ENCODE peak calls at places on chromosomes 7 and 10, in four cellular contexts. M, C, F and Q are unnamed samples.

GRCh38 chr10:78852856-78853255 is 215.9 kb upstream of the ZMIZ1 start:
- DNase-seq in M (no peak), C (peak), F (no peak), Q (peak)

GRCh38 chr10:126497672-126498071 is 109.4 kb upstream of the ADAM12 start:
- DNase-seq in M (no peak), C (no peak), F (no peak), Q (no peak)

GRCh38 chr7:23546897-23547572 is 15.3 kb upstream of the TRA2A start:
- DNase-seq in M (peak), C (peak), F (peak), Q (peak)

GRCh38 chr10:114711487-114712250 is 53.6 kb upstream of the ABLIM1 start:
- DNase-seq in M (no peak), C (no peak), F (no peak), Q (no peak)

GRCh38 chr7:136528329-136528728 is 340.1 kb upstream of the CHRM2 start:
- DNase-seq in M (no peak), C (no peak), F (no peak), Q (no peak)

GRCh38 chr10:122570920-122571319 is 10.4 kb downstream of the DMBT1 start:
- DNase-seq in M (no peak), C (no peak), F (no peak), Q (no peak)

GRCh38 chr7:159015081-159015893 is 129.4 kb downstream of the VIPR2 start:
- DNase-seq in M (no peak), C (peak), F (no peak), Q (peak)

GRCh38 chr7:128931186-128931798 is 6.4 kb upstream of the IRF5 start:
- DNase-seq in M (peak), C (no peak), F (peak), Q (no peak)

GRCh38 chr7:3412871-3413270 is 111.8 kb downstream of the SDK1 start:
- DNase-seq in M (no peak), C (no peak), F (no peak), Q (no peak)

GRCh38 chr7:149728491-149729375 is 44.7 kb downstream of the ZNF467 start:
- DNase-seq in M (no peak), C (no peak), F (no peak), Q (no peak)

GRCh38 chr7:118496138-118496644 is 271.7 kb downstream of the ANKRD7 start:
- DNase-seq in M (no peak), C (no peak), F (no peak), Q (no peak)
- TF ChIP-seq POLR2AphosphoS5 in M (no peak), C (no peak), F (no peak), Q (no peak)

DNA sequence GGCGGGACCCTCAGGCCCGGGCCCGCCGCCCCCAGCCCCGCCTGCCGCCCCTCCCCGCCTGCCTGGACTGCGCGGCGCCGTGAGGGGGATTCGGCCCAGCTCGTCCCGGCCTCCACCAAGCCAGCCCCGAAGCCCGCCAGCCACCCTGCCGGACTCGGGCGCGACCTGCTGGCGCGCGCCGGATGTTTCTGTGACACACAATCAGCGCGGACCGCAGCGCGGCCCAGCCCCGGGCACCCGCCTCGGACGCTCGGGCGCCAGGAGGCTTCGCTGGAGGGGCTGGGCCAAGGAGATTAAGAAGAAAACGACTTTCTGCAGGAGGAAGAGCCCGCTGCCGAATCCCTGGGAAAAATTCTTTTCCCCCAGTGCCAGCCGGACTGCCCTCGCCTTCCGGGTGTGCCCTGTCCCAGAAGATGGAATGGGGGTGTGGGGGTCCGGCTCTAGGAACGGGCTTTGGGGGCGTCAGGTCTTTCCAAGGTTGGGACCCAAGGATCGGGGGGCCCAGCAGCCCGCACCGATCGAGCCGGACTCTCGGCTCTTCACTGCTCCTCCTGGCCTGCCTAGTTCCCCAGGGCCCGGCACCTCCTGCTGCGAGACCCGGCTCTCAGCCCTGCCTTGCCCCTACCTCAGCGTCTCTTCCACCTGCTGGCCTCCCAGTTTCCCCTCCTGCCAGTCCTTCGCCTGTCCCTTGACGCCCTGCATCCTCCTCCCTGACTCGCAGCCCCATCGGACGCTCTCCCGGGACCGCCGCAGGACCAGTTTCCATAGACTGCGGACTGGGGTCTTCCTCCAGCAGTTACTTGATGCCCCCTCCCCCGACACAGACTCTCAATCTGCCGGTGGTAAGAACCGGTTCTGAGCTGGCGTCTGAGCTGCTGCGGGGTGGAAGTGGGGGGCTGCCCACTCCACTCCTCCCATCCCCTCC is 82.7 kb downstream of the PAX2 start:
- DNase-seq in M (no peak), C (peak), F (peak), Q (peak)
- H3K4me3 ChIP-seq in M (peak), C (peak), F (peak), Q (peak)

GRCh38 chr7:1099154-1099542 is 11.2 kb downstream of the GPER1 start:
- DNase-seq in M (no peak), C (no peak), F (no peak), Q (no peak)

GRCh38 chr7:1099637-1100036 is 11.7 kb downstream of the GPER1 start:
- DNase-seq in M (no peak), C (no peak), F (no peak), Q (no peak)

GRCh38 chr7:1101580-1102431 is 13.9 kb downstream of the GPER1 start:
- DNase-seq in M (no peak), C (no peak), F (no peak), Q (peak)

GRCh38 chr7:1100886-1101579 is 13.1 kb downstream of the GPER1 start:
- DNase-seq in M (no peak), C (no peak), F (no peak), Q (no peak)

DNA sequence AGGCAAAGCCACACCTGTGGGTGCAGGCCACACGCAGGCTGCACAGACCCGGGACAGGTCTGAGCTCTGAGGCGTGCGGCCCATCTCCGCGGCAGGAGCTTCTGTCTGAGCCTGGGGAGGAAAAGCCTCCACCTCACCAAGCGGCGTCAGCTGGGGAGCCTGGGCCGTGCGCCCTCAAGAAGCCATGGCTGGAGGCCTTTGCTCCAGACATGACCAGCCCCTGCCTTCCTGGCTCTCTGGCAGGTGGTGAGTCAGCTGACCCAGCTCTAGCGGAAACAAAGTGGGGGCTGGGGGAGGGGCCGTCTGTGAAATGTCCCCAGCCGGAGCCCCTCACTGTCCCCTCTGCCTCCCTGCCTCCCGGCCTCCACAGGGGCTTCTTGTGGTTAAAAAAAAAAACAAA is 12.5 kb downstream of the GPER1 start:
- DNase-seq in M (no peak), C (no peak), F (no peak), Q (no peak)
- TF ChIP-seq POLR2A in M (no peak), C (no peak), F (no peak), Q (no peak)

GRCh38 chr7:767941-768729 is 41.1 kb upstream of the PRKAR1B start:
- DNase-seq in M (no peak), C (no peak), F (peak), Q (no peak)

GRCh38 chr7:770786-771185 is 43.7 kb upstream of the PRKAR1B start:
- DNase-seq in M (no peak), C (no peak), F (no peak), Q (no peak)

GRCh38 chr7:770336-770735 is 43.3 kb upstream of the PRKAR1B start:
- DNase-seq in M (no peak), C (no peak), F (no peak), Q (no peak)

GRCh38 chr7:767580-767940 is 40.5 kb upstream of the PRKAR1B start:
- DNase-seq in M (no peak), C (no peak), F (no peak), Q (no peak)

DNA sequence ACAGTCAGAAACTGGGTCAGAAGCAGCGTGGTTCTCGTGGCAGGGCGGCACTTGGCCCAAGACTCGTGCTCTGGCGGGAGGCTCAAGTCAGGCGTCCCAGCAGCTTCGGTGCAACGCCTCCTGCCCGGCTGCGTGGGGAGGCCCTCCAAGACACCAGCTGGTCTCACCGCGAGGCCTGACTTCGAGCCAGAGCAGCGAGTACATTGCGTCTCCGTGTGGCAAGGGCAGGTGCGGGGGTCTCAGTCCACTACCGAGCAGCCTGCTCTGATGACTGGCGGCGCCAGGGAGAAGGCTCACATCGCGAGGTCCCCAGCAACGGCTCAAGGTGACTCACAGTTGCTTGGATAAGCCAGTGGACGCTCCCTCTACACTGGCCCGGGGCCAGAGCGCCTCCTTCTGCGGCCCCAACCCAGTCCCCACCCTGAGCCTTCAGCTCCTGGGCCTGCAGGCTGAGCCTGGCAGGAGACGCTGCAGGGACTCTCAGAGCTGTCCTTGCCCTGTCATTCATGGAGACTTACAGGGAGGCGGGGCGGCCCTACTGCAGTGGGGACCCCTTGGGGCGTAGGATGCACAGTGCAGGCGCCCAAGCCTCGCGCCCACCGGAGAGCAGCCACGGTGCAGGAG is 41.9 kb upstream of the PRKAR1B start:
- DNase-seq in M (no peak), C (no peak), F (no peak), Q (peak)
- TF ChIP-seq POLR2AphosphoS5 in M (no peak), C (no peak), F (no peak), Q (no peak)

DNA sequence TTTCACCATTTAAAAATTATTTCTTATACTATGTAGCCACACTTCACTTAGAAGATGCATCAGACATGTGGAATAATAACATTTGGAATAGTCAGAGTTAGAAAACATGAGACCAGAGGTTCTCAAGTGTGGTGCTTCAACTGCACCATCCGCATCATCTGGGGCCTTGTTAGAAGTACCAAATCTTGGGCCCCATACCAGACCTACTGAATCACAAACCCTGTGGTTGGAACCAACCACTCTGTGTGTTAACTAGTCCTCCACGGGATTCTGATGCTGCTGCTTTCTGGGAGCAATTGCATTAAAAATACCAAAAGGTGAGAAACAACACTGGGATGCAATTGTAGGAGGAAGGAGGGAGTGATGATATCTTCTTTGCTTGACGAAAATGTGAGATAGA is 125.2 kb downstream of the GNAT3 start:
- DNase-seq in M (no peak), C (no peak), F (no peak), Q (no peak)
- H3K4me3 ChIP-seq in M (no peak), C (no peak), F (no peak), Q (no peak)

DNA sequence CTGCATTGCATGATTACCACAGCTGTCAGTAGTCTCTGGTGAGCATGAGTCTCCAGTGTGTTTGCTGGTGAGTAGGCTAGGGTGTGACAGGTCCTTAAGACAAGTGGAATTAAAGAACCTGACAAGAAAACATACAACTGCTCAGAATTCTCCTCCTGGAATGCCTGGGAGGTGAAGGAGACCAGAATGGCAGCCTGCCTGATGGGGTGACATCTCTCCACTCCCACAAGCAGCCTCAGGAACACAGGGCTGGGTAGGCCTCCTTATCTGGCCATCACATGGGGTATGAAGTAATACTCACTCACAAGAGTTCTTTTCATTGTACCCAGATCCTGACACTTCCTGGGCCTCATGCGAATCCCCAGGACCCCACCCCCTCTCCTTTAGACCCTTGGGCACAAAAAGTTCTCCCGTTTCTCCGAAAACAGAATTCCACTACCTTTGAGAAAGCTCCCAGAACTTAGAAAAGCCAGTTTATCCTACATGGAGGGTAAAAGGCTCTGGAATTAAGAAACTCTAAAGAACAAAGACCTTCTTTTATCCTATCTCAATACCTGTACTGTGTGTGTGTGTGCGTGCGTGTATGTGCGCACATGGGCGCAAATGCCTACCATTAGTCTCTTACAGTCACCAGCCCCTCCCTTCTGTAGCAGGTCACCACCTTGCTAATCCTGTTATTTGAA is 33.4 kb upstream of the C1GALT1 start:
- DNase-seq in M (no peak), C (no peak), F (no peak), Q (no peak)
- TF ChIP-seq POLR2A in M (no peak), C (no peak), F (no peak), Q (no peak)

DNA sequence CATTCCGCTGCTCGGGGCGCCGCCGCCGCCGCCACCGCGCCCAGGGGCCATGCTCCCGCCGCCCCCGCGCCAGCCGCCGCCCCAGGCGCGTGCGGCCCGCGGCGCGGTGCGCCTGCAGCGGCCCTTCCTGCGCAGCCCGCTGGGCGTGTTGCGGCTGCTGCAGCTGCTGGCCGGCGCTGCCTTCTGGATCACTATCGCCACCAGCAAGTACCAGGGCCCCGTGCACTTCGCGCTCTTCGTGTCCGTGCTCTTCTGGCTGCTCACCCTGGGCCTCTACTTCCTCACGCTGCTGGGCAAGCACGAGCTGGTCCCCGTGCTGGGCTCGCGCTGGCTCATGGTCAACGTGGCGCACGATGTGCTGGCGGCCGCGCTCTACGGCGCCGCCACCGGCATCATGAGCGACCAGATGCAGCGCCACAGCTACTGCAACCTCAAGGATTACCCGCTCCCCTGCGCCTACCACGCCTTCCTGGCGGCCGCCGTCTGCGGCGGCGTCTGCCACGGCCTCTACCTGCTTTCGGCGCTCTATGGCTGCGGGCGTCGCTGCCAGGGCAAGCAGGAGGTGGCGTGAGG is 384 bp downstream of the MARVELD1 start:
- DNase-seq in M (peak), C (peak), F (peak), Q (peak)
- TF ChIP-seq POLR2AphosphoS5 in M (no peak), C (peak), F (peak), Q (peak)

GRCh38 chr10:33889371-33889770 is 554.9 kb upstream of the NRP1 start:
- DNase-seq in M (no peak), C (no peak), F (no peak), Q (no peak)

GRCh38 chr10:33882996-33883395 is 548.5 kb upstream of the NRP1 start:
- DNase-seq in M (no peak), C (no peak), F (no peak), Q (no peak)

GRCh38 chr10:33883881-33884280 is 549.4 kb upstream of the NRP1 start:
- DNase-seq in M (no peak), C (no peak), F (no peak), Q (no peak)

GRCh38 chr10:33886299-33886698 is 551.8 kb upstream of the NRP1 start:
- DNase-seq in M (no peak), C (no peak), F (no peak), Q (no peak)

GRCh38 chr10:33887188-33887587 is 552.7 kb upstream of the NRP1 start:
- DNase-seq in M (no peak), C (no peak), F (no peak), Q (no peak)
- H3K4me3 ChIP-seq in M (no peak), C (no peak), F (no peak), Q (no peak)